ENCODE peak calls at places on chromosomes 13 and 19, in seven cellular contexts. E, X, N, U, M, Q and H are unnamed samples.

GRCh38 chr13:21872795-21873194 is 201.9 kb downstream of the FGF9 start:
- DNase-seq in E (no peak), X (no peak), N (no peak), U (no peak), M (no peak), Q (no peak), H (no peak)

GRCh38 chr19:1408300-1409203 is 1.2 kb downstream of the DAZAP1 start:
- DNase-seq in E (peak), X (no peak), N (no peak), U (peak), M (peak), Q (peak), H (peak)

GRCh38 chr19:7326105-7326877 is 22.4 kb upstream of the ARHGEF18 start:
- DNase-seq in E (no peak), X (no peak), N (peak), U (peak), M (no peak), Q (no peak), H (peak)

GRCh38 chr19:42421591-42422031 is 5.6 kb downstream of the LIPE start:
- DNase-seq in E (peak), X (no peak), N (no peak), U (no peak), M (no peak), Q (no peak), H (no peak)

GRCh38 chr13:96898855-96899254 is 95.4 kb downstream of the OXGR1 start:
- DNase-seq in E (no peak), X (no peak), N (no peak), U (no peak), M (no peak), Q (peak), H (no peak)

GRCh38 chr19:42563352-42564210 is 31.1 kb downstream of the CEACAM8 start:
- DNase-seq in E (peak), X (peak), N (peak), U (peak), M (no peak), Q (peak), H (peak)

GRCh38 chr19:5966215-5966614 is 11.7 kb downstream of the RANBP3 start:
- DNase-seq in E (peak), X (no peak), N (no peak), U (no peak), M (no peak), Q (no peak), H (no peak)

GRCh38 chr13:41019578-41020347 is 647 bp upstream of the ELF1 start:
- DNase-seq in E (no peak), X (no peak), N (no peak), U (no peak), M (no peak), Q (no peak), H (no peak)

GRCh38 chr19:48752511-48753365 is at the start of gene FUT1:
- DNase-seq in E (peak), X (no peak), N (no peak), U (no peak), M (peak), Q (no peak), H (peak)

GRCh38 chr19:48121066-48121465 is 10.4 kb upstream of the PLA2G4C start:
- DNase-seq in E (no peak), X (no peak), N (no peak), U (no peak), M (no peak), Q (no peak), H (no peak)

GRCh38 chr13:39892731-39893293 is 237.3 kb downstream of the COG6 start:
- DNase-seq in E (no peak), X (no peak), N (no peak), U (no peak), M (no peak), Q (no peak), H (no peak)

GRCh38 chr13:113448885-113449692 is 4.2 kb downstream of the ADPRHL1 start:
- DNase-seq in E (peak), X (no peak), N (peak), U (no peak), M (peak), Q (no peak), H (peak)

GRCh38 chr13:73310366-73310765 is 251.6 kb downstream of the KLF5 start:
- DNase-seq in E (no peak), X (no peak), N (no peak), U (no peak), M (no peak), Q (no peak), H (no peak)

GRCh38 chr13:29427937-29428309 is 167.6 kb downstream of the SLC7A1 start:
- DNase-seq in E (no peak), X (no peak), N (no peak), U (no peak), M (no peak), Q (no peak), H (no peak)

GRCh38 chr19:55544776-55545439 is 435 bp downstream of the SBK3 start:
- DNase-seq in E (no peak), X (no peak), N (no peak), U (no peak), M (peak), Q (no peak), H (no peak)

GRCh38 chr19:30555788-30556110 is 183.6 kb downstream of the ZNF536 start:
- DNase-seq in E (no peak), X (no peak), N (no peak), U (no peak), M (no peak), Q (no peak), H (no peak)

GRCh38 chr19:35205733-35206323 is 22.7 kb downstream of the FAM187B start:
- DNase-seq in E (no peak), X (no peak), N (no peak), U (no peak), M (no peak), Q (no peak), H (no peak)

GRCh38 chr19:2041436-2041685 is 9.7 kb downstream of the MKNK2 start:
- DNase-seq in E (no peak), X (no peak), N (no peak), U (no peak), M (no peak), Q (no peak), H (no peak)

GRCh38 chr13:113049981-113050380 is 55.6 kb upstream of the F7 start:
- DNase-seq in E (no peak), X (no peak), N (no peak), U (no peak), M (peak), Q (no peak), H (no peak)

GRCh38 chr13:69565334-69565733 is 542.3 kb upstream of the ATXN8OS start:
- DNase-seq in E (no peak), X (peak), N (no peak), U (peak), M (no peak), Q (no peak), H (peak)

GRCh38 chr13:113828282-113828825 is 35.5 kb downstream of the GAS6 start:
- DNase-seq in E (no peak), X (no peak), N (no peak), U (no peak), M (no peak), Q (no peak), H (no peak)

GRCh38 chr19:23505738-23506137 is 110.5 kb upstream of the ZNF91 start:
- DNase-seq in E (no peak), X (no peak), N (no peak), U (no peak), M (no peak), Q (no peak), H (no peak)

GRCh38 chr13:26377038-26377437 is 123.1 kb downstream of the CDK8 start:
- DNase-seq in E (no peak), X (no peak), N (no peak), U (peak), M (no peak), Q (peak), H (no peak)

GRCh38 chr13:20567881-20568528 is 1.0 kb downstream of the IFT88 start:
- DNase-seq in E (no peak), X (no peak), N (no peak), U (peak), M (no peak), Q (no peak), H (no peak)

GRCh38 chr13:39350461-39350881 is 252.5 kb downstream of the LHFPL6 start:
- DNase-seq in E (no peak), X (no peak), N (no peak), U (no peak), M (no peak), Q (no peak), H (no peak)

GRCh38 chr19:1766800-1767352 is 13.6 kb downstream of the ONECUT3 start:
- DNase-seq in E (no peak), X (no peak), N (no peak), U (no peak), M (no peak), Q (no peak), H (no peak)

GRCh38 chr13:20118268-20119140 is 42.3 kb downstream of the GJA3 start:
- DNase-seq in E (peak), X (no peak), N (no peak), U (no peak), M (peak), Q (no peak), H (peak)

GRCh38 chr19:10346509-10346908 is 7.1 kb upstream of the ICAM3 start:
- DNase-seq in E (peak), X (no peak), N (no peak), U (peak), M (no peak), Q (no peak), H (no peak)

GRCh38 chr13:44142911-44143665 is 230.5 kb upstream of the SERP2 start:
- DNase-seq in E (no peak), X (peak), N (no peak), U (peak), M (no peak), Q (no peak), H (no peak)
- H3K4me3 ChIP-seq in E (no peak), X (peak), N (peak), U (peak), M (peak), Q (no peak), H (peak)

GRCh38 chr19:46494936-46495788 is 505 bp downstream of the PNMA8B start:
- DNase-seq in E (peak), X (no peak), N (no peak), U (no peak), M (no peak), Q (no peak), H (no peak)
- H3K4me3 ChIP-seq in E (peak), X (peak), N (peak), U (peak), M (peak), Q (peak), H (peak)

DNA sequence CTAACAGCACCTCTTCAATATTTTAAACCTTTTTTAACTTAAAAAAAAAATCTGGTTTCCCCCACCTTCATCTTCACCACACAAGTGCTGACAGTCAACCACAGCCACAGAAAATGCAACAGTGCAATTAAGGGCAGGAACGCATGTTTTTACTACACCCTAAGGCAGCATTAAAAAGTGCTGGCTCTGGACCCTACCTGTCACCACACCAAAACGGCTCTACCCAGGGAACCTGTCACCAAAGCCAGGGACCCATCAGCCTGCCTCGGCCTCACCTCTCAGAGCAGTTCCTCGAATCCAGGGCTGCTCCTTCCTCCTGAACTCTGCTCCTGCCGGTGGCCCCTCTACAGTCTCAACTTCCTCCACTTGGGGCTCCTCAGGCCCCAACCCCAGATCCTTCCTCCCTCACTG is 22.5 kb upstream of the SLC35E1 start:
- DNase-seq in E (no peak), X (no peak), N (no peak), U (no peak), M (no peak), Q (no peak), H (no peak)
- H3K4me3 ChIP-seq in E (no peak), X (no peak), N (no peak), U (no peak), M (no peak), Q (no peak), H (no peak)

GRCh38 chr19:11624064-11624463 is 26.8 kb downstream of the ZNF627 start:
- DNase-seq in E (no peak), X (peak), N (no peak), U (peak), M (no peak), Q (no peak), H (no peak)
- H3K4me3 ChIP-seq in E (no peak), X (peak), N (no peak), U (no peak), M (peak), Q (no peak), H (peak)

DNA sequence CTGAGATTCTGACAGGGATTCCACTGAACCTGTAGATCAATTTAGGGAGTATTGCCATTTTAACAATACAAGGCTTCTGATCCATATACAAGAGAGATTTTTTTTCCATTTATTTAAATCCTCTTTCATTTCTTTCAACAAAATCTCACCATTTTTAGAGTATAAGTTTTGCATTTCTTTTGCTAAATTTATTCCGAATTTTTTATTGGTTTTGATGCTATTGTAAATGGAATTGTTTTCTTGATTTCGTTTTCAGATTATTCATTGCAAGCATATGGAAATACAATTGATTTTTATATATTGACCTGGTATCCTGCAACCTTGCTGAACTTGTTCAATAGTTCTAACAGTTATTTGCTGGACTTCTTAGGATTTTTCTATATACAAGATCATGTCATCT is 18.4 kb downstream of the LEUTX start:
- DNase-seq in E (no peak), X (no peak), N (no peak), U (no peak), M (no peak), Q (no peak), H (no peak)
- H3K4me3 ChIP-seq in E (no peak), X (no peak), N (no peak), U (no peak), M (no peak), Q (no peak), H (no peak)

DNA sequence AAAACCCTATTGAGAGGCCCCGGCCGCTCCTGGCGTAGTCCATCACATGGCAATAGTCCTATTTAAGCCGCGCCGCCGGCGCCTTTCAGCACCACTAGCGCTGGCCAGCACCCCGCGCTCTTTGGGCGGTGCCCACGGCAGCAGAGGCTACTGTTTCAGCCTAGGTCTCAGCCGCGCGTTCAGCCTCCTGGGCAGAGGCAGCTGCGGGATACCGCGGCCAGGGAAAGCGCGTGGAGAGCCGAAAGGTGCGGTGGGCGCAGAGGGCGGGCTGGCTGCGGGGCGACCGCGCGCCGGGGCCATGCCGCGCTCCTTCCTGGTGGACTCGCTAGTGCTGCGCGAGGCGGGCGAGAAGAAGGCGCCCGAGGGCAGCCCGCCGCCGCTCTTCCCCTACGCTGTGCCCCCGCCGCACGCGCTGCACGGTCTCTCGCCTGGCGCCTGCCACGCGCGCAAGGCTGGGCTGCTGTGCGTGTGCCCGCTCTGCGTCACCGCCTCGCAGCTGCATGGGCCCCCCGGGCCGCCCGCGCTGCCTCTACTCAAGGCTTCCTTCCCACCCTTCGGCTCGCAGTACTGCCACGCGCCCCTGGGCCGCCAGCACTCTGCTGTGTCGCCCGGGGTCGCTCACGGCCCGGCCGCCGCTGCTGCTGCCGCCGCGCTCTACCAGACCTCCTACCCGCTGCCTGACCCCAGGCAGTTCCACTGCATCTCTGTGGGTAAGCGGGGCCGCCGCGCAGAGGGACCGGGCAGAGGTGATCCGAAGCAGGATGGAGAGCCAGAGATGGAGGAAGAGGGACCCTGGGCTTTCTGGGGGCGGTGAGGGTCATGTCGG is at the start of gene GSX1:
- DNase-seq in E (peak), X (no peak), N (no peak), U (peak), M (peak), Q (peak), H (peak)
- H3K4me3 ChIP-seq in E (no peak), X (no peak), N (peak), U (peak), M (peak), Q (peak), H (no peak)

GRCh38 chr19:18281082-18282020 is at the start of gene JUND:
- DNase-seq in E (peak), X (no peak), N (no peak), U (peak), M (peak), Q (peak), H (peak)

GRCh38 chr19:18280247-18281081 is 958 bp downstream of the JUND start:
- DNase-seq in E (peak), X (no peak), N (no peak), U (peak), M (peak), Q (no peak), H (peak)

GRCh38 chr19:18282788-18283141 is 1.3 kb upstream of the JUND start:
- DNase-seq in E (no peak), X (no peak), N (no peak), U (no peak), M (no peak), Q (no peak), H (peak)

GRCh38 chr19:18283338-18283737 is 1.9 kb upstream of the JUND start:
- DNase-seq in E (no peak), X (no peak), N (no peak), U (no peak), M (no peak), Q (no peak), H (no peak)

DNA sequence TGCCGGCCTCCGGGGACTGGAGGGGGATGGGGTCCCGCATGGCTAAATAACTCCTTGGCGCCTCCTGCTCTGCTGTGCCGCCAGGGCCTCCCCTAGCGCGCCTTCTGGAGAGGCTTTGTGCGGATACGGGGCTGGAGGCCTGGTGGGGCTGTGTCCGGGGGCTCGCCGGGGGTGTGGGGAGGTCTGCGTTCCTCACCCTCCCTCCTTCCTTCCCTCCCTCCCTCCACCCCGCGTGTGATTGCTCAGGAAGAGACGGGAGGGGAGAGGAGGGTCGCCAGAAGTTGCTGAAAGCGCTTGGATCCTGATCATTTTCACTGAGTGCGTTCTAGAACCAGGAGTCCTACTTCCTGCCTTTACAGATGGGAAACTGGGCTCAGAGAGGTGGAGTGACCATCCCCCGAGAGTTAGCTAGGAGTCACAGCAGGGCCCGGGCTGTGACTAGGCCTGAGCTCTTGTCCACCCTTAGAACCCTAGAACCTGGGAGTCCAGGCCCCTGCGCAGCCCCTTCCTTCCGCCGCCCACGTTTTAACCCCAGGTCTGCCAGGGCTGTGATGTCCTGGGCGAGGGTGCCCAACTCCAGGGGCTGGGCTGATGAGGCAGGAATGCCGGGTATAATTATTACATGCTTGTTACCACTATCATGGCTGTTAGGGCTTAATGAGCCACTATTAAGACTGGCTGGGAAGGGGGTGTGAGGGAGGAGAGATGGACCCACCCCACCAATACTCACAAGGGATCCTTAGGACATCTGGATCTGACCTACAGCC is 782 bp upstream of the JUND start:
- DNase-seq in E (peak), X (no peak), N (no peak), U (no peak), M (no peak), Q (no peak), H (peak)
- H3K4me3 ChIP-seq in E (no peak), X (peak), N (peak), U (peak), M (peak), Q (peak), H (peak)

DNA sequence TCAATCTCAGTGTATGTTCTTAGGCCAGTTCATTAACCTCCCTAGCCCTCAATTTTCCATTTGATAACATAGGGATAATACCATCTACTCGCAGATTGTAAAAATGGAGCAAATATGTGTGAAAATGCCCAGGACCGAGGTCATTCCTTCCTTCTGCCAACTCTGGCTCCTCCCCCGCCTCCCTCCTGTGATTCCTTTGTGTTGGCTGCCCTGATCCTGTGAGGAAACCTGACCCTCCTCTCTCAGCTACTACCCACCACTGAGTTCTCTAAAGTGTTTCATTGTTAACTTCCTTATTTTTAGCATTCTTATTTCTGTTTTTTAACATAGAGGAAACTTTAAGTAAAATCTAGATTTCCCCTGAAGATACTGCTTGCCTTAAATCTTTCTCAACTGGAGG is 21.6 kb upstream of the FBXL3 start:
- DNase-seq in E (no peak), X (no peak), N (no peak), U (no peak), M (no peak), Q (peak), H (no peak)
- H3K4me3 ChIP-seq in E (no peak), X (no peak), N (no peak), U (no peak), M (no peak), Q (no peak), H (no peak)

GRCh38 chr19:17107546-17108452 is 32.2 kb downstream of the MYO9B start:
- DNase-seq in E (peak), X (peak), N (peak), U (peak), M (peak), Q (no peak), H (peak)
- H3K4me3 ChIP-seq in E (no peak), X (no peak), N (no peak), U (peak), M (peak), Q (no peak), H (no peak)

GRCh38 chr19:46890423-46891170 is 29.8 kb downstream of the ARHGAP35 start:
- DNase-seq in E (no peak), X (peak), N (peak), U (peak), M (no peak), Q (no peak), H (peak)
- H3K4me3 ChIP-seq in E (no peak), X (no peak), N (no peak), U (no peak), M (no peak), Q (no peak), H (no peak)